ENCODE peak calls at places on chromosome 14, in ten cellular contexts. Z is Right ventricle myocardium superior; D is SK-N-MC; W is stimulated activated CD8-positive, alpha-beta memory T cell treated with anti-CD3 and anti-CD28 coated beads, Interleukin-15, amount 100 ng/mL, for 1 hour; E is occipital lobe; L is hippocampal formation; R is astrocyte of the spinal cord; I is AG20443; S is fibroblast of lung; H is Kasumi-1. X is an unnamed sample.

GRCh38 chr14:101874001-101874400 is 90.4 kb upstream of the DYNC1H1 start:
- DNase-seq in D (no peak), E (no peak), Z (no peak), S (no peak), R (no peak), L (no peak), W (no peak), H (no peak), I (no peak), X (no peak)

GRCh38 chr14:26410189-26410685 is 187.6 kb downstream of the NOVA1 start:
- DNase-seq in I (no peak), L (no peak), S (no peak), H (no peak), Z (no peak), D (no peak), R (no peak), E (no peak), W (no peak), X (no peak)

GRCh38 chr14:74275265-74275841 is 27.4 kb downstream of the ABCD4 start:
- DNase-seq in H (no peak), D (peak), W (no peak), S (peak), I (peak), Z (no peak), R (peak), E (no peak), L (no peak), X (no peak)

GRCh38 chr14:67395086-67395875 is 16.7 kb downstream of the PLEK2 start:
- DNase-seq in R (no peak), L (no peak), I (no peak), D (no peak), W (no peak), Z (no peak), S (no peak), H (no peak), E (no peak), X (no peak)

GRCh38 chr14:101735453-101735852 is 26.1 kb upstream of the PPP2R5C start:
- DNase-seq in E (no peak), L (no peak), W (no peak), H (no peak), S (no peak), I (no peak), R (no peak), D (no peak), Z (no peak), X (no peak)

GRCh38 chr14:105060751-105061427 is 4.3 kb downstream of the GPR132 start:
- DNase-seq in Z (peak), W (no peak), I (no peak), E (no peak), S (no peak), D (no peak), H (peak), L (no peak), R (no peak), X (no peak)

GRCh38 chr14:104931771-104932675 is 7.3 kb downstream of the PLD4 start:
- DNase-seq in S (no peak), L (no peak), H (no peak), I (no peak), R (no peak), Z (peak), D (no peak), W (no peak), E (no peak), X (no peak)

GRCh38 chr14:48726080-48726642 is 860.0 kb downstream of the RPS29 start:
- DNase-seq in I (no peak), Z (no peak), R (peak), H (no peak), D (no peak), W (no peak), S (no peak), L (no peak), E (no peak), X (no peak)

GRCh38 chr14:96571311-96571710 is 69.1 kb downstream of the PAPOLA start:
- DNase-seq in L (no peak), S (no peak), I (no peak), R (no peak), Z (no peak), D (no peak), W (no peak), H (no peak), E (no peak), X (no peak)

GRCh38 chr14:21268612-21269251 is 510 bp downstream of the HNRNPC start:
- DNase-seq in E (no peak), L (no peak), H (peak), Z (no peak), I (no peak), R (peak), S (peak), D (no peak), W (no peak), X (peak)

GRCh38 chr14:76868453-76869170 is 42.4 kb downstream of the LRRC74A start:
- DNase-seq in R (no peak), Z (no peak), D (no peak), W (no peak), E (no peak), I (no peak), H (no peak), L (no peak), S (no peak), X (no peak)

GRCh38 chr14:65101631-65102440 is 481 bp downstream of the MAX start:
- DNase-seq in S (no peak), I (peak), W (peak), R (no peak), L (peak), D (no peak), E (no peak), Z (peak), H (peak), X (no peak)

GRCh38 chr14:68755016-68755353 is 37.9 kb downstream of the ZFP36L1 start:
- DNase-seq in Z (no peak), D (no peak), I (no peak), L (no peak), S (no peak), H (no peak), W (no peak), R (no peak), E (no peak), X (no peak)

GRCh38 chr14:68675233-68675577 is 117.7 kb downstream of the ZFP36L1 start:
- DNase-seq in H (no peak), Z (no peak), D (no peak), R (no peak), L (no peak), E (no peak), I (no peak), S (no peak), W (no peak), X (no peak)

GRCh38 chr14:97033556-97034081 is 236.4 kb downstream of the VRK1 start:
- DNase-seq in E (no peak), R (no peak), Z (no peak), S (no peak), W (no peak), D (no peak), I (no peak), H (no peak), L (no peak), X (no peak)

GRCh38 chr14:49405291-49405690 is 180.9 kb downstream of the RPS29 start:
- DNase-seq in L (no peak), W (no peak), R (peak), H (no peak), D (no peak), Z (no peak), I (peak), S (peak), E (no peak), X (no peak)

GRCh38 chr14:104723651-104724406 is at the start of gene ADSS1:
- DNase-seq in S (peak), D (no peak), I (peak), E (no peak), R (no peak), L (peak), Z (peak), W (peak), H (peak), X (no peak)

GRCh38 chr14:52332269-52332668 is 18.2 kb downstream of the PTGER2 start:
- DNase-seq in H (no peak), I (no peak), S (no peak), R (peak), Z (no peak), L (no peak), W (no peak), E (no peak), D (no peak), X (no peak)

GRCh38 chr14:61064210-61064609 is 83.2 kb downstream of the SLC38A6 start:
- DNase-seq in H (no peak), W (no peak), S (no peak), R (no peak), L (no peak), I (no peak), D (no peak), Z (no peak), E (no peak), X (no peak)

GRCh38 chr14:23185046-23185445 is 1.6 kb upstream of the SLC7A8 start:
- DNase-seq in W (no peak), E (no peak), D (peak), L (no peak), R (peak), H (no peak), Z (no peak), I (no peak), S (no peak), X (no peak)

GRCh38 chr14:68423686-68424085 is 369.2 kb downstream of the ZFP36L1 start:
- DNase-seq in L (no peak), D (no peak), W (no peak), H (no peak), I (no peak), E (no peak), Z (no peak), S (no peak), R (no peak), X (no peak)

GRCh38 chr14:76576047-76576741 is 185.1 kb upstream of the VASH1 start:
- DNase-seq in S (peak), W (no peak), Z (no peak), D (no peak), H (no peak), R (no peak), I (no peak), L (no peak), E (no peak), X (no peak)

GRCh38 chr14:96635850-96636249 is 133.7 kb downstream of the PAPOLA start:
- DNase-seq in D (no peak), L (no peak), Z (no peak), W (no peak), R (no peak), H (no peak), E (no peak), I (peak), S (no peak), X (no peak)

GRCh38 chr14:105039458-105040205 is 18.7 kb upstream of the CDCA4 start:
- DNase-seq in I (no peak), H (no peak), E (no peak), Z (no peak), L (no peak), W (no peak), S (no peak), D (no peak), R (no peak), X (no peak)

GRCh38 chr14:73243341-73243740 is 6.0 kb downstream of the PAPLN start:
- DNase-seq in I (no peak), R (no peak), H (no peak), E (no peak), Z (no peak), D (no peak), S (no peak), W (no peak), L (no peak), X (no peak)

GRCh38 chr14:100306256-100306505 is at the start of gene SLC25A29:
- DNase-seq in H (no peak), D (no peak), E (no peak), S (no peak), R (no peak), I (no peak), W (no peak), Z (no peak), L (no peak), X (no peak)

GRCh38 chr14:36268957-36269734 is 51.3 kb downstream of the MBIP start:
- DNase-seq in H (no peak), I (no peak), Z (no peak), D (no peak), W (no peak), L (no peak), S (no peak), R (no peak), E (no peak), X (no peak)

GRCh38 chr14:102215071-102215470 is 75.4 kb downstream of the WDR20 start:
- DNase-seq in E (peak), R (peak), Z (no peak), D (no peak), L (peak), W (no peak), H (no peak), I (peak), S (peak), X (peak)

GRCh38 chr14:105865904-105866840 is 339.8 kb downstream of the TMEM121 start:
- DNase-seq in H (no peak), S (no peak), E (no peak), L (no peak), R (no peak), I (no peak), W (no peak), D (no peak), Z (peak), X (no peak)

GRCh38 chr14:96821501-96821900 is 24.3 kb downstream of the VRK1 start:
- DNase-seq in I (no peak), D (no peak), W (no peak), H (no peak), S (no peak), R (no peak), E (no peak), Z (no peak), L (no peak), X (no peak)

GRCh38 chr14:36096090-36096489 is 80.4 kb downstream of the PTCSC3 start:
- DNase-seq in D (no peak), E (no peak), L (no peak), W (no peak), S (no peak), R (peak), I (peak), H (no peak), Z (no peak), X (no peak)

GRCh38 chr14:66634876-66635275 is 126.9 kb downstream of the GPHN start:
- DNase-seq in I (no peak), Z (no peak), W (no peak), D (no peak), H (no peak), E (no peak), R (no peak), L (no peak), S (no peak), X (no peak)

GRCh38 chr14:78178071-78178470 is 7.9 kb downstream of the NRXN3 start:
- DNase-seq in Z (no peak), R (no peak), H (no peak), D (no peak), E (no peak), S (no peak), I (no peak), L (no peak), W (no peak), X (no peak)

GRCh38 chr14:24852312-24853060 is 197.5 kb downstream of the STXBP6 start:
- DNase-seq in R (no peak), S (no peak), E (no peak), H (no peak), L (no peak), Z (no peak), W (no peak), I (no peak), D (no peak), X (no peak)

GRCh38 chr14:100662850-100663527 is 63.7 kb upstream of the DLK1 start:
- DNase-seq in W (peak), I (peak), D (peak), H (peak), Z (peak), S (peak), R (peak), E (no peak), L (peak), X (peak)

GRCh38 chr14:55976619-55977018 is 141.6 kb upstream of the PELI2 start:
- DNase-seq in R (no peak), E (no peak), W (no peak), Z (no peak), H (no peak), S (no peak), I (no peak), D (no peak), L (no peak), X (no peak)

GRCh38 chr14:60241091-60241490 is 7.9 kb upstream of the PPM1A start:
- DNase-seq in S (no peak), D (no peak), Z (no peak), I (no peak), R (no peak), W (no peak), E (no peak), H (no peak), L (no peak), X (no peak)